ENCODE peak calls at places on chromosomes 4 and X, in ten cellular contexts. Y, E, A, W, D, K, H, B, V and C are unnamed samples.

GRCh38 chr4:2400841-2401609 is 17.4 kb downstream of the ZFYVE28 start:
- DNase-seq in Y (no peak), E (no peak), A (no peak), W (no peak), D (no peak), K (no peak), H (no peak), B (no peak), V (no peak), C (no peak)

GRCh38 chr4:126051709-126052424 is 737.1 kb downstream of the FAT4 start:
- DNase-seq in Y (peak; percentile 3), E (no peak), A (no peak), W (no peak), D (no peak), K (peak; percentile 4), H (no peak), B (no peak), V (peak; percentile 96), C (no peak)

GRCh38 chr4:30724217-30724616 is 4.0 kb downstream of the PCDH7 start:
- DNase-seq in Y (no peak), E (no peak), A (no peak), W (no peak), D (no peak), K (no peak), H (no peak), B (no peak), V (no peak), C (no peak)

GRCh38 chrX:46978341-46979291 is 66.4 kb downstream of the JADE3 start:
- DNase-seq in Y (peak; percentile 77), E (peak; percentile 89), A (peak; percentile 79), W (peak; percentile 81), D (peak; percentile 81), K (no peak), H (peak; percentile 66), B (peak; percentile 49), V (peak; percentile 79), C (peak; percentile 46)

GRCh38 chr4:75844151-75844662 is 58.0 kb downstream of the PPEF2 start:
- DNase-seq in Y (peak; percentile 86), E (no peak), A (peak; percentile 18), W (no peak), D (no peak), K (peak; percentile 61), H (no peak), B (no peak), V (peak; percentile 87), C (no peak)

GRCh38 chr4:116839826-116840225 is 245.6 kb downstream of the TRAM1L1 start:
- DNase-seq in Y (peak; percentile 38), E (no peak), A (no peak), W (no peak), D (no peak), K (no peak), H (no peak), B (no peak), V (no peak), C (no peak)

GRCh38 chrX:106898462-106898861 is 4.7 kb downstream of the RIPPLY1 start:
- DNase-seq in Y (peak; percentile 77), E (no peak), A (peak; percentile 25), W (no peak), D (no peak), K (no peak), H (no peak), B (no peak), V (peak; percentile 54), C (no peak)

GRCh38 chr4:153140294-153140693 is 63.9 kb upstream of the TRIM2 start:
- DNase-seq in Y (peak; percentile 61), E (no peak), A (no peak), W (no peak), D (no peak), K (no peak), H (no peak), B (no peak), V (no peak), C (no peak)

GRCh38 chr4:175290401-175290800 is 372.2 kb downstream of the ADAM29 start:
- DNase-seq in Y (no peak), E (no peak), A (no peak), W (no peak), D (no peak), K (no peak), H (no peak), B (no peak), V (peak; percentile 60), C (no peak)

GRCh38 chr4:33111106-33111505 is 2390.9 kb downstream of the PCDH7 start:
- DNase-seq in Y (no peak), E (no peak), A (no peak), W (no peak), D (no peak), K (no peak), H (no peak), B (no peak), V (peak; percentile 72), C (no peak)

GRCh38 chr4:26819026-26819425 is 41.6 kb upstream of the STIM2 start:
- DNase-seq in Y (no peak), E (no peak), A (no peak), W (no peak), D (no peak), K (no peak), H (no peak), B (no peak), V (no peak), C (no peak)

GRCh38 chr4:62135565-62136156 is 935.5 kb downstream of the ADGRL3 start:
- DNase-seq in Y (peak; percentile 72), E (no peak), A (no peak), W (no peak), D (no peak), K (peak; percentile 12), H (no peak), B (no peak), V (peak; percentile 64), C (no peak)

GRCh38 chr4:8081171-8081570 is 77.4 kb downstream of the ABLIM2 start:
- DNase-seq in Y (no peak), E (no peak), A (no peak), W (no peak), D (no peak), K (no peak), H (no peak), B (no peak), V (no peak), C (no peak)